ENCODE peak calls at places on chromosome 6, in seven cellular contexts. U, W, Q, C, N, J and K are unnamed samples.

GRCh38 chr6:24752917-24753486 is 21.7 kb upstream of the GMNN start:
- DNase-seq in U (no peak), W (no peak), Q (no peak), C (no peak), N (no peak), J (no peak), K (no peak)

GRCh38 chr6:27295301-27296079 is 16.6 kb downstream of the POM121L2 start:
- DNase-seq in U (no peak), W (no peak), Q (no peak), C (no peak), N (no peak), J (no peak), K (no peak)

GRCh38 chr6:109296305-109296915 is 85.9 kb downstream of the CD164 start:
- DNase-seq in U (no peak), W (no peak), Q (no peak), C (no peak), N (no peak), J (no peak), K (no peak)

GRCh38 chr6:16205377-16206144 is 32.8 kb upstream of the GMPR start:
- DNase-seq in U (no peak), W (no peak), Q (no peak), C (no peak), N (no peak), J (no peak), K (no peak)

GRCh38 chr6:48664850-48665249 is 553.9 kb upstream of the PTCHD4 start:
- DNase-seq in U (no peak), W (no peak), Q (no peak), C (no peak), N (no peak), J (no peak), K (no peak)

GRCh38 chr6:45049188-45049843 is 278.8 kb upstream of the RUNX2 start:
- DNase-seq in U (no peak), W (no peak), Q (no peak), C (no peak), N (no peak), J (no peak), K (no peak)

GRCh38 chr6:157181649-157182048 is 141.7 kb downstream of the TMEM242 start:
- DNase-seq in U (peak; percentile 48), W (no peak), Q (no peak), C (no peak), N (no peak), J (no peak), K (no peak)

GRCh38 chr6:47525330-47526057 is 47.9 kb downstream of the CD2AP start:
- DNase-seq in U (no peak), W (no peak), Q (no peak), C (no peak), N (no peak), J (no peak), K (no peak)

GRCh38 chr6:35084041-35084491 is 57.1 kb downstream of the TCP11 start:
- DNase-seq in U (no peak), W (no peak), Q (no peak), C (peak; percentile 52), N (no peak), J (no peak), K (no peak)

GRCh38 chr6:72649032-72649984 is 27.4 kb downstream of the KCNQ5 start:
- DNase-seq in U (peak; percentile 48), W (no peak), Q (no peak), C (no peak), N (no peak), J (no peak), K (no peak)

GRCh38 chr6:5084787-5085637 is at the start of gene PPP1R3G:
- DNase-seq in U (no peak), W (peak; percentile 46), Q (peak; percentile 31), C (peak; percentile 70), N (no peak), J (peak; percentile 67), K (peak; percentile 53)

GRCh38 chr6:14682821-14683220 is 563.0 kb upstream of the JARID2 start:
- DNase-seq in U (no peak), W (no peak), Q (no peak), C (no peak), N (no peak), J (no peak), K (no peak)

GRCh38 chr6:73774311-73774766 is 78.3 kb downstream of the CD109 start:
- DNase-seq in U (peak; percentile 14), W (no peak), Q (no peak), C (no peak), N (no peak), J (peak; percentile 19), K (no peak)

GRCh38 chr6:12865782-12866181 is 149.2 kb downstream of the PHACTR1 start:
- DNase-seq in U (no peak), W (no peak), Q (no peak), C (no peak), N (no peak), J (no peak), K (no peak)

GRCh38 chr6:37809144-37809543 is 10.4 kb upstream of the ZFAND3 start:
- DNase-seq in U (no peak), W (peak; percentile 58), Q (no peak), C (no peak), N (no peak), J (peak; percentile 42), K (peak; percentile 25)

GRCh38 chr6:139982652-139983051 is 608.2 kb upstream of the CITED2 start:
- DNase-seq in U (no peak), W (no peak), Q (no peak), C (no peak), N (no peak), J (no peak), K (no peak)

GRCh38 chr6:139981810-139982550 is 607.5 kb upstream of the CITED2 start:
- DNase-seq in U (no peak), W (no peak), Q (no peak), C (no peak), N (no peak), J (no peak), K (no peak)

GRCh38 chr6:139985236-139985815 is 610.9 kb upstream of the CITED2 start:
- DNase-seq in U (no peak), W (no peak), Q (no peak), C (no peak), N (no peak), J (no peak), K (no peak)

GRCh38 chr6:139984317-139984716 is 609.9 kb upstream of the CITED2 start:
- DNase-seq in U (no peak), W (no peak), Q (no peak), C (no peak), N (no peak), J (no peak), K (no peak)

GRCh38 chr6:139983555-139984276 is 609.3 kb upstream of the CITED2 start:
- DNase-seq in U (peak; percentile 27), W (no peak), Q (no peak), C (no peak), N (no peak), J (no peak), K (no peak)
- H3K27ac ChIP-seq in U (no peak overlapping the region), W (peak overlapping the region; percentile 30), Q (no peak overlapping the region), C (no peak overlapping the region), N (no peak overlapping the region), J (peak overlapping the region; percentile 59), K (no peak overlapping the region)

GRCh38 chr6:100269189-100269588 is 195.5 kb downstream of the SIM1 start:
- DNase-seq in U (no peak), W (no peak), Q (no peak), C (no peak), N (no peak), J (no peak), K (no peak)
- H3K27ac ChIP-seq in U (no peak overlapping the region), W (no peak overlapping the region), Q (no peak overlapping the region), C (no peak overlapping the region), N (no peak overlapping the region), J (no peak overlapping the region), K (no peak overlapping the region)

GRCh38 chr6:146358341-146359046 is 185.1 kb upstream of the RAB32 start:
- DNase-seq in U (no peak), W (no peak), Q (no peak), C (no peak), N (no peak), J (no peak), K (no peak)

GRCh38 chr6:146355521-146356100 is 188.0 kb upstream of the RAB32 start:
- DNase-seq in U (no peak), W (no peak), Q (no peak), C (no peak), N (no peak), J (no peak), K (no peak)

GRCh38 chr6:146359123-146359522 is 184.5 kb upstream of the RAB32 start:
- DNase-seq in U (no peak), W (no peak), Q (no peak), C (no peak), N (no peak), J (no peak), K (no peak)

GRCh38 chr6:146354451-146354850 is 189.2 kb upstream of the RAB32 start:
- DNase-seq in U (no peak), W (no peak), Q (no peak), C (no peak), N (no peak), J (no peak), K (no peak)

DNA sequence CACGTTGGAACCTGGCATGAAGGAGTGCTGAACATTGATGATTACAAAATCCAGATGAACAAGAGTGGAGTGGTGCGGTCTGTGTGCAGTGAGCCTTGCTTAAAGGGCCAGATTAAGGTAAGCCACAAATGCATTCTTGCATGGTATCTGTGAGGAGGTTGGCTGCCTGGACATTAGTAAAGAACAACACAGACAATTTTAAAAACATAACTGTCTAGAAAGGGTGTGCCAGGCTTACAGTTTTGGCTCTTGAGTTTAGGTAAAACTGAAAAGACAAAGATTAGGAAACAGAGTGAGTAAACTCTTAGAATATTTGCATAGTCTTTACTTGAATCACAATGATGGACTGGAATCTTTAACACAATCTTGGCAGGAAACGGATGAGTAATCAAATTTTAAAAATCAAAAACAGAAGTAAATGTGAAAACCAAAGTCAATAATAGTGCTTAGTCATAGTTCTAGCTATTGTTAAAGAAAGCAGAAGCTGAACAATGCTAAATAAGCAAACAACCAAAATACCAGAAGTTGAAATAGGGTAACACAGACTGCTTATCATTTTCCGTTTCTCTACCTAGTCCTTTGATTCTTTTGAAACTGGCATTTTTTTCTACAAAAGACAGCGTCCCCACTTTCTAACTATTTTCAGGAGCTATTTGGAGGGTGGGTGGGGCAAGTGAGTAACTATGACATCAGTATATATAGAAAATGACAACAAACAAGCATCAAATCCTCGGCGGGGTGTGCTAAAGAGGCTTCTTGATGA is 185.9 kb upstream of the RAB32 start:
- DNase-seq in U (peak; percentile 60), W (no peak), Q (no peak), C (no peak), N (no peak), J (no peak), K (no peak)
- H3K27ac ChIP-seq in U (peak overlapping the region; percentile 69), W (no peak overlapping the region), Q (no peak overlapping the region), C (no peak overlapping the region), N (no peak overlapping the region), J (no peak overlapping the region), K (no peak overlapping the region)

GRCh38 chr6:53043626-53044025 is 21.6 kb upstream of the FBXO9 start:
- DNase-seq in U (no peak), W (no peak), Q (no peak), C (no peak), N (no peak), J (no peak), K (no peak)

GRCh38 chr6:53044572-53044971 is 20.6 kb upstream of the FBXO9 start:
- DNase-seq in U (no peak), W (no peak), Q (no peak), C (no peak), N (no peak), J (no peak), K (no peak)

GRCh38 chr6:53041356-53041755 is 23.8 kb upstream of the FBXO9 start:
- DNase-seq in U (no peak), W (no peak), Q (no peak), C (no peak), N (no peak), J (no peak), K (no peak)

GRCh38 chr6:53044071-53044470 is 21.1 kb upstream of the FBXO9 start:
- DNase-seq in U (no peak), W (no peak), Q (no peak), C (no peak), N (no peak), J (no peak), K (no peak)

GRCh38 chr6:53042112-53042511 is 23.1 kb upstream of the FBXO9 start:
- DNase-seq in U (peak; percentile 31), W (no peak), Q (no peak), C (no peak), N (no peak), J (no peak), K (no peak)
- H3K27ac ChIP-seq in U (peak overlapping the region; percentile 18), W (no peak overlapping the region), Q (no peak overlapping the region), C (no peak overlapping the region), N (no peak overlapping the region), J (peak overlapping the region; percentile 70), K (no peak overlapping the region)